ENCODE peak calls at places on chromosomes 11 and 22, in five cellular contexts. One of them, this sample, is unnamed. For H3K27me3 and H3K36me3, the result is how much of the 10 kb centered on the place peaks cover.

GRCh38 chr11:31397239-31397834 is 27.7 kb downstream of the DNAJC24 start:
- DNase-seq in CD8-positive, alpha-beta T cell: no peak
- DNase-seq in keratinocyte: no peak
- DNase-seq in thoracic aorta: no peak
- DNase-seq in small intestine: peak
- DNase-seq in this sample: no peak

GRCh38 chr11:13000721-13001120 is 8.4 kb upstream of the RASSF10 start:
- DNase-seq in small intestine: no peak
- DNase-seq in thoracic aorta: no peak
- DNase-seq in keratinocyte: no peak
- DNase-seq in CD8-positive, alpha-beta T cell: no peak
- DNase-seq in this sample: peak

GRCh38 chr11:17350455-17351170 is 987 bp upstream of the NCR3LG1 start:
- DNase-seq in CD8-positive, alpha-beta T cell: no peak
- DNase-seq in keratinocyte: no peak
- DNase-seq in thoracic aorta: no peak
- DNase-seq in small intestine: no peak
- DNase-seq in this sample: no peak

GRCh38 chr11:100711984-100712383 is 24.9 kb downstream of the ARHGAP42 start:
- DNase-seq in small intestine: no peak
- DNase-seq in CD8-positive, alpha-beta T cell: no peak
- DNase-seq in keratinocyte: no peak
- DNase-seq in thoracic aorta: no peak
- DNase-seq in this sample: no peak

GRCh38 chr22:50620861-50621490 is 7.0 kb downstream of the ARSA start:
- DNase-seq in CD8-positive, alpha-beta T cell: peak
- DNase-seq in thoracic aorta: no peak
- DNase-seq in small intestine: peak
- DNase-seq in keratinocyte: peak
- DNase-seq in this sample: no peak

GRCh38 chr11:122439911-122440782 is 215.4 kb upstream of the UBASH3B start:
- DNase-seq in CD8-positive, alpha-beta T cell: no peak
- DNase-seq in keratinocyte: no peak
- DNase-seq in small intestine: peak
- DNase-seq in thoracic aorta: no peak
- DNase-seq in this sample: peak

GRCh38 chr22:26718905-26719304 is 61.5 kb downstream of the MIAT start:
- DNase-seq in CD8-positive, alpha-beta T cell: no peak
- DNase-seq in thoracic aorta: no peak
- DNase-seq in keratinocyte: no peak
- DNase-seq in small intestine: no peak
- DNase-seq in this sample: peak

GRCh38 chr11:57438345-57439280 is 11.7 kb upstream of the SLC43A3 start:
- DNase-seq in small intestine: peak
- DNase-seq in thoracic aorta: no peak
- DNase-seq in keratinocyte: no peak
- DNase-seq in CD8-positive, alpha-beta T cell: no peak
- DNase-seq in this sample: no peak

GRCh38 chr11:79170289-79170688 is 270.5 kb downstream of the TENM4 start:
- DNase-seq in small intestine: no peak
- DNase-seq in thoracic aorta: no peak
- DNase-seq in CD8-positive, alpha-beta T cell: no peak
- DNase-seq in keratinocyte: no peak
- DNase-seq in this sample: no peak

GRCh38 chr11:10631761-10632160 is 61.8 kb downstream of the IRAG1 start:
- DNase-seq in thoracic aorta: no peak
- DNase-seq in keratinocyte: no peak
- DNase-seq in CD8-positive, alpha-beta T cell: no peak
- DNase-seq in small intestine: no peak
- DNase-seq in this sample: no peak

GRCh38 chr22:46373166-46373565 is 37.7 kb downstream of the TRMU start:
- DNase-seq in thoracic aorta: no peak
- DNase-seq in CD8-positive, alpha-beta T cell: no peak
- DNase-seq in small intestine: peak
- DNase-seq in keratinocyte: no peak
- DNase-seq in this sample: no peak

GRCh38 chr11:87722756-87723599 is 452.3 kb downstream of the RAB38 start:
- DNase-seq in small intestine: peak
- DNase-seq in CD8-positive, alpha-beta T cell: no peak
- DNase-seq in thoracic aorta: no peak
- DNase-seq in keratinocyte: no peak
- DNase-seq in this sample: no peak

GRCh38 chr11:104534268-104534667 is 364.0 kb downstream of the CASP12 start:
- DNase-seq in CD8-positive, alpha-beta T cell: no peak
- DNase-seq in keratinocyte: no peak
- DNase-seq in small intestine: no peak
- DNase-seq in thoracic aorta: no peak
- DNase-seq in this sample: no peak

GRCh38 chr11:116233581-116233980 is 539.2 kb downstream of the BUD13 start:
- DNase-seq in thoracic aorta: no peak
- DNase-seq in small intestine: no peak
- DNase-seq in CD8-positive, alpha-beta T cell: no peak
- DNase-seq in keratinocyte: no peak
- DNase-seq in this sample: peak

GRCh38 chr22:42560781-42561180 is 7.0 kb downstream of the SERHL2 start:
- DNase-seq in small intestine: no peak
- DNase-seq in CD8-positive, alpha-beta T cell: no peak
- DNase-seq in thoracic aorta: no peak
- DNase-seq in keratinocyte: no peak
- DNase-seq in this sample: no peak

GRCh38 chr22:45077826-45078334 is 68.1 kb upstream of the PHF21B start:
- DNase-seq in thoracic aorta: no peak
- DNase-seq in keratinocyte: no peak
- DNase-seq in CD8-positive, alpha-beta T cell: no peak
- DNase-seq in small intestine: no peak
- DNase-seq in this sample: no peak

GRCh38 chr22:29872989-29873388 is 10.0 kb upstream of the MTMR3 start:
- DNase-seq in thoracic aorta: no peak
- DNase-seq in small intestine: no peak
- DNase-seq in keratinocyte: no peak
- DNase-seq in CD8-positive, alpha-beta T cell: no peak
- DNase-seq in this sample: no peak

GRCh38 chr22:42431401-42432019 is 693 bp downstream of the NFAM1 start:
- DNase-seq in CD8-positive, alpha-beta T cell: no peak
- DNase-seq in thoracic aorta: no peak
- DNase-seq in keratinocyte: no peak
- DNase-seq in small intestine: no peak
- DNase-seq in this sample: no peak

GRCh38 chr11:3001496-3001895 is 9.4 kb upstream of the NAP1L4 start:
- DNase-seq in keratinocyte: no peak
- DNase-seq in CD8-positive, alpha-beta T cell: no peak
- DNase-seq in small intestine: no peak
- DNase-seq in thoracic aorta: no peak
- DNase-seq in this sample: no peak

GRCh38 chr22:46574993-46575914 is 37.8 kb upstream of the CELSR1 start:
- DNase-seq in thoracic aorta: no peak
- DNase-seq in small intestine: peak
- DNase-seq in CD8-positive, alpha-beta T cell: no peak
- DNase-seq in keratinocyte: no peak
- DNase-seq in this sample: no peak

GRCh38 chr11:66987158-66987620 is 12.1 kb downstream of the C11orf86 start:
- DNase-seq in thoracic aorta: no peak
- DNase-seq in small intestine: no peak
- DNase-seq in CD8-positive, alpha-beta T cell: no peak
- DNase-seq in keratinocyte: no peak
- DNase-seq in this sample: no peak

GRCh38 chr11:106271686-106272085 is 194.2 kb downstream of the AASDHPPT start:
- DNase-seq in thoracic aorta: no peak
- DNase-seq in small intestine: no peak
- DNase-seq in keratinocyte: no peak
- DNase-seq in CD8-positive, alpha-beta T cell: no peak
- DNase-seq in this sample: no peak

GRCh38 chr11:1633864-1634263 is 4.3 kb downstream of the KRTAP5-5 start:
- DNase-seq in CD8-positive, alpha-beta T cell: no peak
- DNase-seq in keratinocyte: no peak
- DNase-seq in small intestine: no peak
- DNase-seq in thoracic aorta: no peak
- DNase-seq in this sample: no peak

GRCh38 chr22:31248965-31249940 is 37.2 kb downstream of the LIMK2 start:
- DNase-seq in thoracic aorta: no peak
- DNase-seq in small intestine: no peak
- DNase-seq in CD8-positive, alpha-beta T cell: no peak
- DNase-seq in keratinocyte: no peak
- DNase-seq in this sample: no peak

GRCh38 chr11:35031869-35032268 is 107.1 kb upstream of the CD44 start:
- DNase-seq in thoracic aorta: no peak
- DNase-seq in small intestine: no peak
- DNase-seq in CD8-positive, alpha-beta T cell: no peak
- DNase-seq in keratinocyte: no peak
- DNase-seq in this sample: no peak

GRCh38 chr11:34335801-34336200 is 22.0 kb downstream of the ABTB2 start:
- DNase-seq in small intestine: peak
- DNase-seq in CD8-positive, alpha-beta T cell: no peak
- DNase-seq in thoracic aorta: no peak
- DNase-seq in keratinocyte: no peak
- DNase-seq in this sample: no peak

GRCh38 chr22:27345681-27346080 is 455.9 kb downstream of the MN1 start:
- DNase-seq in thoracic aorta: no peak
- DNase-seq in keratinocyte: no peak
- DNase-seq in small intestine: no peak
- DNase-seq in CD8-positive, alpha-beta T cell: no peak
- DNase-seq in this sample: no peak

GRCh38 chr11:1500466-1501420 is 14.2 kb upstream of the MOB2 start:
- DNase-seq in CD8-positive, alpha-beta T cell: no peak
- DNase-seq in thoracic aorta: no peak
- DNase-seq in keratinocyte: no peak
- DNase-seq in small intestine: no peak
- DNase-seq in this sample: no peak

GRCh38 chr11:85029964-85030363 is 597.2 kb downstream of the DLG2 start:
- DNase-seq in thoracic aorta: no peak
- DNase-seq in small intestine: no peak
- DNase-seq in CD8-positive, alpha-beta T cell: no peak
- DNase-seq in keratinocyte: no peak
- DNase-seq in this sample: no peak

GRCh38 chr11:77058900-77059299 is 7.9 kb upstream of the CAPN5 start:
- DNase-seq in CD8-positive, alpha-beta T cell: no peak
- DNase-seq in keratinocyte: no peak
- DNase-seq in small intestine: no peak
- DNase-seq in thoracic aorta: no peak
- DNase-seq in this sample: no peak

GRCh38 chr11:89495951-89496350 is 4.8 kb upstream of the NOX4 start:
- DNase-seq in thoracic aorta: peak
- DNase-seq in CD8-positive, alpha-beta T cell: no peak
- DNase-seq in small intestine: no peak
- DNase-seq in keratinocyte: no peak
- DNase-seq in this sample: peak

DNA sequence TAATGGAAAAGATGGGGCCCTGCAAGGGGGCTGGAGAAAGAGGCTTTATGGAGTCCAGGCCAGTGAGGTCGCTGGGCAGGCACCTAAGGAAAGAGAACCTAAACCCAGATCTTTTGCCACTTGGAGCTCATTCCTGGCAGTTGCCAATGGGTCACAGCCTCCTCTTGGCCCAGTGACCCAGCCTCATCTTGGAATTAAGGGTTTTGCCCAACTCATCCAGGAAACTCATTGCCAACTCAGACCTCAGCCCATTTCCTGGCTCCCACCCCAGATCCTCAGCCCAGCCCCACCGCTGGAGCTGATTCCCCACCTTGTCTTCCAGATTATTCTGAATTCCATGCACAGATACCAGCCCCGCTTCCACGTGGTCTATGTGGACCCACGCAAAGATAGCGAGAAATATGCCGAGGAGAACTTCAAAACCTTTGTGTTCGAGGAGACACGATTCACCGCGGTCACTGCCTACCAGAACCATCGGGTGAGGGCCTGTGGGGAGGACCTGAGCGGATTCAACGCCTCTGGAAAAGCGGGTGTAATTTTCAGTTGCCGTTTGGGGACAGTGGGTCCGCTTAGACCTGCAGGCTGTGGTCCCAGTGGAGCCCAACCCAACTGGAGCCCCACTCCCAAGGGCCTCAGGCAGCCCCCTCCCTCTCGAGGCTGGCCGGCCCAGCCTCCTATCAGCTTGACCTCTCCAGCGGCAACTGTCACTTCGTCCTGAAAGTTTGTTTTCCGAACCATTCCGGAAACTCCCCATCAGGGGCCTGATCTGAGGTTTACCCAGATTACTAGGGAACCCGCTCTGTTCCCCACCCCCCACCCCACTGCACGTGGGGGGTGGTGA is 4.3 kb downstream of the TBX1 start:
- DNase-seq in keratinocyte: no peak
- DNase-seq in CD8-positive, alpha-beta T cell: no peak
- DNase-seq in thoracic aorta: no peak
- DNase-seq in small intestine: no peak
- DNase-seq in this sample: no peak
- H3K27me3 ChIP-seq in keratinocyte: under half
- H3K27me3 ChIP-seq in CD8-positive, alpha-beta T cell: under half
- H3K27me3 ChIP-seq in thoracic aorta: under half
- H3K27me3 ChIP-seq in small intestine: under half
- H3K27me3 ChIP-seq in this sample: half or more

GRCh38 chr22:24507742-24508141 is 12.6 kb downstream of the UPB1 start:
- DNase-seq in CD8-positive, alpha-beta T cell: no peak
- DNase-seq in keratinocyte: no peak
- DNase-seq in small intestine: no peak
- DNase-seq in thoracic aorta: no peak
- DNase-seq in this sample: no peak
- H3K4me3 ChIP-seq in CD8-positive, alpha-beta T cell: no peak
- H3K4me3 ChIP-seq in keratinocyte: no peak
- H3K4me3 ChIP-seq in small intestine: no peak
- H3K4me3 ChIP-seq in thoracic aorta: no peak
- H3K4me3 ChIP-seq in this sample: no peak

GRCh38 chr22:21682385-21683175 is 16.8 kb downstream of the PPIL2 start:
- DNase-seq in keratinocyte: no peak
- DNase-seq in thoracic aorta: no peak
- DNase-seq in small intestine: no peak
- DNase-seq in CD8-positive, alpha-beta T cell: no peak
- DNase-seq in this sample: peak
- H3K36me3 ChIP-seq in keratinocyte: under half
- H3K36me3 ChIP-seq in thoracic aorta: half or more
- H3K36me3 ChIP-seq in small intestine: under half
- H3K36me3 ChIP-seq in CD8-positive, alpha-beta T cell: under half
- H3K36me3 ChIP-seq in this sample: under half

GRCh38 chr11:27173545-27173944 is 132.9 kb downstream of the BBOX1 start:
- DNase-seq in CD8-positive, alpha-beta T cell: no peak
- DNase-seq in thoracic aorta: no peak
- DNase-seq in small intestine: no peak
- DNase-seq in keratinocyte: no peak
- DNase-seq in this sample: no peak
- H3K27me3 ChIP-seq in CD8-positive, alpha-beta T cell: under half
- H3K27me3 ChIP-seq in thoracic aorta: under half
- H3K27me3 ChIP-seq in small intestine: under half
- H3K27me3 ChIP-seq in keratinocyte: under half
- H3K27me3 ChIP-seq in this sample: under half

DNA sequence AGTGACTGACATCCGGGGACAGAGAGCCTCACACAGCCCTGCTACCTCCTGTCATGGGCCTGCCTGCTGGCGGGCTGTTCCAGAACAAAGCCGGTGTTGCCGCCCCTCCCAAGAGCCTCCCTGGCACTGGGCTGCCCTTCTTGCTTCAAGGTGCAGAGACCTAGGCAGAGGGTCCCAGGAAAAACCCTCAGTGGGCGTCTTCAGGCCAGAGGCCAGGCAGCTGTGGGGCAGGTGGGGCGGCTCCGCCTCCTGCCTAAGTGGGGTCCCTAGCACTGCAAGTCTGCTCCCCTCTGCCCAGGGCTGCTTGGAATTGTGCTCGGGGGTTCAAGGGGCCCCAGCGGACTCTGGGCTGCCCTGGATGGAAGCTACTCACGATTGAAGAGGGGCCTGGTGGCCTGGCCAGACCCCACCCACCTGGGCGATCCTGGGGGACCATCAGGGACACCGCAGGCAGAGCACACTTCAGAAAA is 20.4 kb upstream of the GNB1L start:
- DNase-seq in thoracic aorta: no peak
- DNase-seq in keratinocyte: no peak
- DNase-seq in small intestine: no peak
- DNase-seq in CD8-positive, alpha-beta T cell: no peak
- DNase-seq in this sample: no peak
- H3K4me3 ChIP-seq in thoracic aorta: no peak
- H3K4me3 ChIP-seq in keratinocyte: no peak
- H3K4me3 ChIP-seq in small intestine: no peak
- H3K4me3 ChIP-seq in CD8-positive, alpha-beta T cell: no peak
- H3K4me3 ChIP-seq in this sample: no peak